ENCODE peak calls at places on chromosomes 6 and 20, in nine cellular contexts. G, A, N, H, R, T, C, V and O are unnamed samples.
A peak's percentile ranks its signal among the peaks of the same experiment; 100 is the strongest.

GRCh38 chr6:32982702-32983492 is 14.5 kb downstream of the BRD2 start:
- DNase-seq in G (no peak), A (no peak), N (no peak), H (no peak), R (no peak), T (no peak), C (no peak), V (no peak), O (no peak)

GRCh38 chr6:5215181-5215580 is 45.6 kb downstream of the LYRM4 start:
- DNase-seq in G (no peak), A (no peak), N (no peak), H (no peak), R (peak; percentile 50), T (no peak), C (peak; percentile 27), V (no peak), O (no peak)

GRCh38 chr20:61661025-61661424 is 404.7 kb downstream of the TAF4 start:
- DNase-seq in G (no peak), A (no peak), N (no peak), H (no peak), R (no peak), T (no peak), C (no peak), V (no peak), O (no peak)

GRCh38 chr20:46811328-46812084 is 83.1 kb upstream of the EYA2 start:
- DNase-seq in G (peak; percentile 26), A (peak; percentile 59), N (no peak), H (no peak), R (no peak), T (no peak), C (no peak), V (no peak), O (peak; percentile 65)

GRCh38 chr20:40860487-40860902 is 168.1 kb upstream of the TOP1 start:
- DNase-seq in G (no peak), A (peak; percentile 26), N (no peak), H (no peak), R (no peak), T (no peak), C (peak; percentile 77), V (no peak), O (no peak)

GRCh38 chr6:70651326-70651905 is 16.3 kb upstream of the SMAP1 start:
- DNase-seq in G (peak; percentile 16), A (no peak), N (no peak), H (peak; percentile 36), R (no peak), T (peak; percentile 37), C (no peak), V (peak; percentile 52), O (no peak)

GRCh38 chr6:7587631-7588100 is 2.3 kb upstream of the SNRNP48 start:
- DNase-seq in G (peak; percentile 34), A (peak; percentile 34), N (no peak), H (no peak), R (no peak), T (no peak), C (peak; percentile 24), V (no peak), O (no peak)

GRCh38 chr6:140345935-140346334 is 971.5 kb upstream of the CITED2 start:
- DNase-seq in G (no peak), A (no peak), N (no peak), H (no peak), R (no peak), T (no peak), C (no peak), V (no peak), O (no peak)

GRCh38 chr20:36120991-36121390 is 33.5 kb upstream of the EPB41L1 start:
- DNase-seq in G (no peak), A (no peak), N (no peak), H (no peak), R (no peak), T (no peak), C (no peak), V (no peak), O (no peak)

GRCh38 chr6:125746731-125747588 is 2.5 kb upstream of the HEY2 start:
- DNase-seq in G (peak; percentile 69), A (peak; percentile 92), N (no peak), H (peak; percentile 63), R (peak; percentile 41), T (no peak), C (no peak), V (peak; percentile 73), O (no peak)

GRCh38 chr6:146881228-146882181 is 282.7 kb downstream of the ADGB start:
- DNase-seq in G (no peak), A (peak; percentile 23), N (no peak), H (no peak), R (no peak), T (no peak), C (no peak), V (no peak), O (no peak)

GRCh38 chr6:31896856-31897611 is 464 bp downstream of the EHMT2 start:
- DNase-seq in G (no peak), A (no peak), N (no peak), H (no peak), R (no peak), T (no peak), C (no peak), V (peak; percentile 22), O (no peak)